ENCODE peak calls at places on chromosomes 11 and 22, in ten cellular contexts. M, Y, D, B, A, Q, R, W, X and F are unnamed samples.

GRCh38 chr22:29194269-29194668 is 11.4 kb upstream of the EMID1 start:
- DNase-seq in B (no peak), Q (no peak), W (no peak), R (no peak), D (no peak), A (no peak), X (no peak), M (no peak), Y (no peak), F (no peak)

GRCh38 chr11:90288207-90288821 is 65.5 kb upstream of the CHORDC1 start:
- DNase-seq in W (no peak), M (no peak), B (peak), D (no peak), A (peak), X (no peak), Q (no peak), R (no peak), Y (peak), F (no peak)

GRCh38 chr22:50688448-50688847 is 15.8 kb downstream of the SHANK3 start:
- DNase-seq in W (no peak), A (no peak), Q (no peak), B (no peak), D (no peak), X (no peak), R (no peak), M (no peak), Y (no peak), F (peak)

GRCh38 chr22:45876136-45877035 is 100.6 kb downstream of the WNT7B start:
- DNase-seq in D (peak), Q (no peak), W (peak), Y (no peak), R (no peak), M (no peak), B (no peak), A (no peak), X (peak), F (peak)

GRCh38 chr11:115630109-115630700 is 126.0 kb upstream of the CADM1 start:
- DNase-seq in B (no peak), A (no peak), X (no peak), Q (no peak), Y (no peak), D (no peak), R (no peak), W (no peak), M (no peak), F (no peak)

GRCh38 chr22:16783930-16784354 is 41.3 kb downstream of the XKR3 start:
- DNase-seq in R (no peak), M (no peak), W (no peak), Y (no peak), B (peak), A (peak), Q (no peak), D (no peak), X (peak), F (no peak)

GRCh38 chr11:17386331-17387084 is 2.0 kb downstream of the KCNJ11 start:
- DNase-seq in R (peak), Q (peak), X (peak), M (no peak), W (peak), D (peak), A (peak), Y (peak), B (peak), F (no peak)

GRCh38 chr11:64234840-64235379 is 526 bp downstream of the VEGFB start:
- DNase-seq in W (no peak), Q (peak), D (no peak), Y (no peak), M (peak), B (no peak), R (no peak), X (no peak), A (no peak), F (no peak)

GRCh38 chr22:25153961-25154685 is 45.5 kb upstream of the CRYBB3 start:
- DNase-seq in W (peak), Y (no peak), X (no peak), R (no peak), A (no peak), B (no peak), M (peak), D (peak), Q (peak), F (no peak)

GRCh38 chr11:1223346-1224108 is 661 bp downstream of the MUC5B start:
- DNase-seq in B (no peak), W (peak), D (peak), Q (no peak), R (no peak), X (peak), A (no peak), M (peak), Y (no peak), F (peak)

GRCh38 chr11:110432713-110433392 is 3.1 kb downstream of the FDX1 start:
- DNase-seq in M (no peak), A (no peak), X (no peak), W (no peak), R (no peak), B (no peak), Q (no peak), D (no peak), Y (peak), F (no peak)

GRCh38 chr22:33271390-33272161 is 213.4 kb upstream of the SYN3 start:
- DNase-seq in Y (peak), Q (peak), M (no peak), B (no peak), W (no peak), A (no peak), D (no peak), X (no peak), R (no peak), F (no peak)

GRCh38 chr22:42994917-42995562 is 19.9 kb downstream of the PACSIN2 start:
- DNase-seq in B (no peak), W (peak), Q (peak), A (peak), Y (peak), X (no peak), M (no peak), D (no peak), R (no peak), F (no peak)

GRCh38 chr11:126522606-126523005 is 167.1 kb downstream of the ST3GAL4 start:
- DNase-seq in B (no peak), Y (no peak), M (no peak), D (no peak), X (no peak), A (no peak), Q (no peak), W (no peak), R (no peak), F (no peak)

GRCh38 chr11:71202598-71202944 is 49.8 kb downstream of the SHANK2 start:
- DNase-seq in X (no peak), Y (no peak), M (no peak), R (no peak), D (no peak), Q (no peak), B (no peak), A (no peak), W (peak), F (no peak)

GRCh38 chr11:64998690-64999431 is 2.1 kb upstream of the BATF2 start:
- DNase-seq in M (peak), W (no peak), B (no peak), D (no peak), X (no peak), Q (peak), A (peak), Y (no peak), R (no peak), F (no peak)

GRCh38 chr22:41565403-41566054 is 4.7 kb downstream of the CSDC2 start:
- DNase-seq in B (peak), X (peak), Y (peak), M (no peak), A (peak), W (no peak), R (no peak), D (no peak), Q (no peak), F (no peak)

GRCh38 chr11:116275634-116276033 is 497.2 kb downstream of the BUD13 start:
- DNase-seq in M (no peak), Q (no peak), Y (no peak), D (no peak), R (no peak), A (peak), W (no peak), X (no peak), B (no peak), F (no peak)

GRCh38 chr11:128482512-128483191 is 104.7 kb downstream of the ETS1 start:
- DNase-seq in X (no peak), Q (no peak), B (no peak), D (no peak), M (no peak), R (no peak), A (no peak), W (no peak), Y (peak), F (no peak)

GRCh38 chr11:64850979-64851567 is 6.6 kb upstream of the CDC42BPG start:
- DNase-seq in A (no peak), W (no peak), Y (no peak), R (no peak), M (peak), B (no peak), X (peak), D (no peak), Q (no peak), F (no peak)

GRCh38 chr11:17275376-17276235 is 933 bp upstream of the NUCB2 start:
- DNase-seq in B (no peak), W (no peak), Y (no peak), Q (no peak), A (no peak), R (no peak), M (no peak), D (no peak), X (no peak), F (no peak)

GRCh38 chr11:132620423-132620822 is 911.9 kb downstream of the OPCML start:
- DNase-seq in B (no peak), X (no peak), M (no peak), Y (no peak), D (no peak), Q (no peak), A (no peak), W (no peak), R (no peak), F (no peak)

GRCh38 chr11:117490019-117490679 is 162.5 kb downstream of the CEP164 start:
- DNase-seq in W (no peak), Q (no peak), B (no peak), X (no peak), Y (no peak), R (peak), M (no peak), D (no peak), A (no peak), F (no peak)

GRCh38 chr11:92811341-92811740 is 158.1 kb upstream of the MTNR1B start:
- DNase-seq in D (no peak), R (no peak), B (no peak), A (no peak), W (no peak), X (no peak), M (no peak), Y (no peak), Q (no peak), F (no peak)

GRCh38 chr11:72568861-72569260 is 105.4 kb downstream of the PDE2A start:
- DNase-seq in M (no peak), D (peak), W (no peak), B (no peak), A (no peak), Y (no peak), R (no peak), Q (no peak), X (no peak), F (no peak)

GRCh38 chr11:43503417-43503816 is 144.7 kb downstream of the TTC17 start:
- DNase-seq in M (no peak), W (no peak), B (no peak), Q (no peak), Y (no peak), D (no peak), X (no peak), A (no peak), R (no peak), F (peak)
- TF ChIP-seq CTCF in M (no peak), W (no peak), B (no peak), Q (no peak), Y (peak), D (no peak), X (peak), A (no peak), R (no peak), F (no peak)

GRCh38 chr11:120751550-120751949 is 240.0 kb downstream of the GRIK4 start:
- DNase-seq in B (no peak), A (no peak), Y (no peak), R (no peak), Q (no peak), X (no peak), W (no peak), M (no peak), D (no peak), F (no peak)

GRCh38 chr11:120759046-120759445 is 247.5 kb downstream of the GRIK4 start:
- DNase-seq in A (no peak), Q (no peak), W (no peak), Y (no peak), R (no peak), M (no peak), D (no peak), B (no peak), X (no peak), F (no peak)

GRCh38 chr11:120752668-120753067 is 241.1 kb downstream of the GRIK4 start:
- DNase-seq in D (no peak), Q (no peak), W (no peak), X (no peak), R (no peak), B (no peak), Y (no peak), M (no peak), A (no peak), F (no peak)

GRCh38 chr11:120756931-120757330 is 245.4 kb downstream of the GRIK4 start:
- DNase-seq in B (no peak), Y (no peak), W (no peak), A (no peak), M (no peak), Q (no peak), D (no peak), R (no peak), X (no peak), F (no peak)
- TF ChIP-seq CTCF in B (no peak), Y (no peak), W (no peak), A (no peak), M (no peak), Q (no peak), D (no peak), R (no peak), X (peak), F (no peak)

DNA sequence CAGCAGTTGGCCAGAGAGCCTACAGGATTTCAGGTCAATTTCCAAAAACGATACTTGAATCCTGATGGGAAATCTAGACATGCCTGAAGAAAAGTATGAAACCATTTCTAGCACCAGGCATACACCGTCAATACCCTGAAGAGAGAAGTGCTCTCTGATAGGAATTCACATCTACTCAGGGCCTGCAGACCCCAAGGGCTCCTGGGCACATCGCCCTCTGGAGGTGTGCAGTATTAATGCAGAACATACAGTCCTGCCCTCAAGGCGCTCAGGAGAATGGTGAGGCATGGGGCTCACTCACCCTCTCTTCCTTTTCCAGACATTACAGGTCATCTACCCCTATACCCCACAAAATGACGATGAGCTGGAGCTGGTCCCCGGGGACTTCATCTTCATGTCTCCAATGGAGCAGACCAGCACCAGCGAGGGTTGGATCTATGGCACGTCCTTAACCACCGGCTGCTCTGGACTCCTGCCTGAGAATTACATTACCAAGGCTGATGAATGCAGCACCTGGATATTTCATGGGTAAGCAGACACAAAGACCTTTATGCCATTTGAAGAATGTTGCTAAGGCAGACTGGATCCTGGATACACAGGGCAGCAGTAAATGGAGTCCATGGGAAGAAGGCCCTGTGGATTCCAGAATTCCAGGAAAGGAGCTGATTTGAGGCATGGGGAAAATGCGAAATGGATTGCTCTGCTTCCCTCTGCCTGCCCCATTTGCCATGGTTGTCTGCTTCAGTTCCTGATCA is 49.3 kb upstream of the CRTAM start:
- DNase-seq in W (no peak), R (no peak), Q (no peak), A (no peak), X (no peak), B (no peak), D (no peak), Y (no peak), M (no peak), F (no peak)
- TF ChIP-seq CTCF in W (no peak), R (peak), Q (no peak), A (peak), X (peak), B (peak), D (no peak), Y (peak), M (no peak), F (peak)

GRCh38 chr11:27701262-27702105 is 1.2 kb upstream of the BDNF start:
- DNase-seq in M (no peak), B (no peak), R (no peak), W (no peak), Q (no peak), A (peak), Y (peak), X (no peak), D (no peak), F (peak)
- TF ChIP-seq CTCF in M (no peak), B (peak), R (no peak), W (no peak), Q (no peak), A (peak), Y (peak), X (no peak), D (no peak), F (peak)

GRCh38 chr11:122735031-122735430 is 79.5 kb downstream of the UBASH3B start:
- DNase-seq in Y (no peak), W (no peak), X (no peak), R (no peak), M (no peak), Q (no peak), D (no peak), A (no peak), B (no peak), F (no peak)
- TF ChIP-seq CTCF in Y (no peak), W (no peak), X (no peak), R (no peak), M (no peak), Q (no peak), D (no peak), A (no peak), B (no peak), F (no peak)

GRCh38 chr11:60251485-60252207 is 8.7 kb upstream of the MS4A4E start:
- DNase-seq in M (no peak), Y (no peak), B (peak), Q (peak), W (no peak), A (no peak), D (no peak), X (peak), R (no peak), F (no peak)
- TF ChIP-seq CTCF in M (no peak), Y (no peak), B (peak), Q (peak), W (peak), A (peak), D (peak), X (peak), R (no peak), F (peak)

DNA sequence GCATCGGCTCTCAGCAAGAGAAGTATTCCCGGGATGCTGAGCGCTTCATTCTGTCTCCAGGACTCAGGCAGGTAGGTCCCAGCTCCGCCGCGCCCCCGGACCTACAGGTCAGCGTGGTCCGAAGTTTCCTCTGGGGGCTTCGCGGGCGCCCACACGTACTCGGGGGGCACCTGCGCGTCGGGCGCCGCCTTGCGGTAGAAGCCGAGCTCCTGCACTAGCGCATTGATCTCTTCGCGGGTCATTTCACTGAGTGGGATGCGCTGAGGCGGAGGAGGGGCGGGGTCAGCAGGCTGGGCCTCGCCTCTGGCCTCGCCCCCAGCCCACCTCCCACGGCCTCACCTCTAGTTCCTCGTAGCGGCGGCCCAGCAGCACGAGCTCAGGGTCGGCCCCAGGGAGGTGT is 2.5 kb downstream of the SELENOM start:
- DNase-seq in B (no peak), Q (no peak), A (no peak), M (peak), D (no peak), X (peak), W (no peak), R (peak), Y (no peak), F (no peak)
- TF ChIP-seq CTCF in B (no peak), Q (no peak), A (no peak), M (no peak), D (no peak), X (peak), W (no peak), R (peak), Y (peak), F (peak)

GRCh38 chr22:20571078-20571503 is 63.7 kb downstream of the MED15 start:
- DNase-seq in A (no peak), X (no peak), M (peak), Q (no peak), R (no peak), D (no peak), B (no peak), Y (no peak), W (no peak), F (no peak)

GRCh38 chr22:20573176-20573829 is 65.9 kb downstream of the MED15 start:
- DNase-seq in Q (no peak), W (no peak), A (no peak), M (no peak), X (no peak), B (no peak), D (no peak), R (no peak), Y (peak), F (no peak)

GRCh38 chr22:20572132-20572802 is 64.9 kb downstream of the MED15 start:
- DNase-seq in X (no peak), Y (no peak), R (no peak), B (no peak), M (peak), A (no peak), Q (no peak), D (no peak), W (no peak), F (no peak)

GRCh38 chr22:20569059-20570058 is 61.9 kb downstream of the MED15 start:
- DNase-seq in B (peak), M (peak), R (no peak), D (no peak), Q (peak), X (no peak), W (peak), A (peak), Y (peak), F (peak)

DNA sequence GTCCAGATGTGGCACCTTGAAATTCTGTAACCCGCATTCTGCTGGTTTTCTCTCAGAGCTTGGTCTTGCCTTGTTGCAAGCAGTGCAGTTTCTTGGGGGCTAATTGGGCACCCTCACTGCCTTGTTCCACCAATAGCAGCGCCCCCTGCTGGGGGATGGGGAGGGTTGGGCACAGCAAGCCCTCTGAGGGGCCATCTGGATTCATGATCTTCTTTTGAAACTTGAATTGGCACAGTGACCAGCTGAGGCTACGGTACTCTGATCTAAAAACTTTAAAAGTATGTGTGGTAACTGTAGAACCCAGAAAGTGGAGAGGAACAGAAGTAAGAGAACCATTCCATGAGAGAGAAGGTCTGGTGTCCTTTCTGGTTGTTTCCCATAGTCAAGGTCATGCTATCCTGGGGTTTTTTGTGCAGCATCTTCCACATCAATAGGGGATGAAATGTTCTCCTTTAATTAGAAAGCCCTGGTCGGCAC is 64.2 kb downstream of the MED15 start:
- DNase-seq in D (no peak), R (peak), Q (peak), B (no peak), M (peak), Y (no peak), W (no peak), X (peak), A (peak), F (no peak)
- TF ChIP-seq CTCF in D (peak), R (peak), Q (peak), B (peak), M (peak), Y (peak), W (peak), X (peak), A (peak), F (peak)